ENCODE peak calls at places on chromosome 13, in nine cellular contexts. K is uterus, M is Peyer's patch, A is neural progenitor cell, P is heart left ventricle, T is psoas muscle, X is OCI-LY7, Z is mesenchymal stem cell, Y is MM.1S. D is an unnamed sample.

GRCh38 chr13:49561064-49561410 is 24.3 kb downstream of the RCBTB1 start:
- DNase-seq in K (peak), M (no peak), A (no peak), P (peak), T (no peak), X (no peak), Z (peak), Y (no peak), D (no peak)

GRCh38 chr13:42355118-42355840 is 83.3 kb downstream of the AKAP11 start:
- DNase-seq in K (no peak), M (no peak), A (peak), P (no peak), T (no peak), X (no peak), Z (no peak), Y (no peak), D (no peak)

GRCh38 chr13:23610966-23611486 is 40.8 kb downstream of the TNFRSF19 start:
- DNase-seq in K (no peak), M (no peak), A (no peak), P (no peak), T (no peak), X (no peak), Z (no peak), Y (no peak), D (no peak)

GRCh38 chr13:24251525-24251924 is 57.9 kb upstream of the C1QTNF9 start:
- DNase-seq in K (no peak), M (peak), A (no peak), P (no peak), T (no peak), X (no peak), Z (no peak), Y (no peak), D (no peak)

GRCh38 chr13:30576528-30576927 is 41.2 kb upstream of the USPL1 start:
- DNase-seq in K (no peak), M (no peak), A (no peak), P (peak), T (no peak), X (no peak), Z (peak), Y (no peak), D (no peak)

GRCh38 chr13:76016799-76017198 is 380.7 kb downstream of the LMO7 start:
- DNase-seq in K (no peak), M (no peak), A (peak), P (no peak), T (no peak), X (peak), Z (no peak), Y (peak), D (peak)

GRCh38 chr13:99689955-99690354 is 188.7 kb downstream of the TM9SF2 start:
- DNase-seq in K (no peak), M (no peak), A (peak), P (no peak), T (no peak), X (no peak), Z (no peak), Y (no peak), D (no peak)

GRCh38 chr13:106493569-106493968 is 41.9 kb downstream of the EFNB2 start:
- DNase-seq in K (no peak), M (no peak), A (no peak), P (no peak), T (peak), X (no peak), Z (no peak), Y (no peak), D (no peak)

GRCh38 chr13:37656247-37656940 is 57.8 kb upstream of the POSTN start:
- DNase-seq in K (no peak), M (no peak), A (no peak), P (no peak), T (no peak), X (no peak), Z (peak), Y (no peak), D (no peak)

GRCh38 chr13:46683879-46684278 is 113.1 kb downstream of the ESD start:
- DNase-seq in K (no peak), M (no peak), A (no peak), P (no peak), T (no peak), X (no peak), Z (peak), Y (no peak), D (no peak)

GRCh38 chr13:24997367-24997967 is 98.5 kb upstream of the PABPC3 start:
- DNase-seq in K (no peak), M (peak), A (peak), P (no peak), T (no peak), X (peak), Z (peak), Y (peak), D (no peak)

GRCh38 chr13:34070006-34070405 is 252.1 kb downstream of the RFC3 start:
- DNase-seq in K (no peak), M (no peak), A (no peak), P (no peak), T (no peak), X (no peak), Z (no peak), Y (no peak), D (no peak)

GRCh38 chr13:48977973-48978372 is 2.3 kb downstream of the FNDC3A start:
- DNase-seq in K (no peak), M (no peak), A (no peak), P (no peak), T (no peak), X (peak), Z (no peak), Y (no peak), D (no peak)

GRCh38 chr13:106373304-106373988 is 162.0 kb downstream of the EFNB2 start:
- DNase-seq in K (no peak), M (no peak), A (no peak), P (no peak), T (no peak), X (peak), Z (peak), Y (no peak), D (no peak)

GRCh38 chr13:60335531-60335930 is 61.5 kb upstream of the TDRD3 start:
- DNase-seq in K (no peak), M (no peak), A (peak), P (no peak), T (no peak), X (peak), Z (peak), Y (no peak), D (no peak)

GRCh38 chr13:85333511-85333910 is 465.7 kb downstream of the SLITRK6 start:
- DNase-seq in K (no peak), M (no peak), A (no peak), P (no peak), T (no peak), X (no peak), Z (no peak), Y (no peak), D (no peak)

GRCh38 chr13:45331981-45332830 is 8.8 kb downstream of the TPT1 start:
- DNase-seq in K (no peak), M (no peak), A (no peak), P (peak), T (no peak), X (no peak), Z (peak), Y (no peak), D (no peak)

GRCh38 chr13:47426126-47426849 is 529.4 kb upstream of the HTR2A start:
- DNase-seq in K (no peak), M (no peak), A (no peak), P (peak), T (no peak), X (no peak), Z (peak), Y (no peak), D (no peak)

GRCh38 chr13:75788494-75788991 is 152.4 kb downstream of the LMO7 start:
- DNase-seq in K (no peak), M (no peak), A (no peak), P (peak), T (peak), X (no peak), Z (peak), Y (no peak), D (no peak)

GRCh38 chr13:90696656-90697055 is 650.8 kb upstream of the MIR17HG start:
- DNase-seq in K (no peak), M (no peak), A (no peak), P (no peak), T (no peak), X (no peak), Z (peak), Y (no peak), D (no peak)

GRCh38 chr13:73429691-73430090 is 370.9 kb downstream of the KLF5 start:
- DNase-seq in K (no peak), M (no peak), A (no peak), P (no peak), T (no peak), X (no peak), Z (peak), Y (no peak), D (no peak)

GRCh38 chr13:73428137-73428536 is 369.3 kb downstream of the KLF5 start:
- DNase-seq in K (no peak), M (no peak), A (no peak), P (no peak), T (no peak), X (no peak), Z (peak), Y (no peak), D (no peak)

GRCh38 chr13:73422973-73423372 is 364.2 kb downstream of the KLF5 start:
- DNase-seq in K (no peak), M (no peak), A (no peak), P (no peak), T (no peak), X (no peak), Z (no peak), Y (no peak), D (no peak)

GRCh38 chr13:73433893-73434292 is 375.1 kb downstream of the KLF5 start:
- DNase-seq in K (no peak), M (no peak), A (no peak), P (no peak), T (no peak), X (no peak), Z (no peak), Y (no peak), D (no peak)

DNA sequence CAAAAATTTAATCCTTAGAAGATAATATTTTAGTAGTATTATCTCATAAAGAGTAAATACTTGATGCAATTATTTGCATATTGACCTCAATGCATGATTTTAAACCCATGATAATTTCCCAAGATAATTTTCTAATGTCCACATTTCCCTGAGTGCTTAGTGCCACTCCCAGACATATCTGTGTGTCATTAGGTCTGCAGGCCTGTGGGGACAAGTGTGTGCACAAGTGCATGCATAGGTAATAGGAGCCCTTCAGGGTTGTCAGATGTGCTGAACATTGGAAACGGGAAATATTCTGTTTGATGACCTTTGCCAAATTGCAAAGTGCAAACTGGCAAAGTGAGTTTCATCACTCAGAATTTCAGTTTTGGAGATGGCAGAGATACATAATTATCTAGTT is 369.9 kb downstream of the KLF5 start:
- DNase-seq in K (no peak), M (no peak), A (no peak), P (no peak), T (no peak), X (no peak), Z (no peak), Y (no peak), D (no peak)
- H3K27ac ChIP-seq in K (no peak), M (no peak), A (no peak), P (no peak), T (no peak), X (no peak), Z (no peak), Y (no peak), D (no peak)

GRCh38 chr13:110125613-110126272 is 181.2 kb downstream of the COL4A1 start:
- DNase-seq in K (no peak), M (no peak), A (no peak), P (no peak), T (no peak), X (no peak), Z (peak), Y (no peak), D (no peak)
- H3K27ac ChIP-seq in K (peak), M (peak), A (peak), P (peak), T (peak), X (no peak), Z (peak), Y (no peak), D (peak)

GRCh38 chr13:109881961-109882558 is 95.7 kb upstream of the IRS2 start:
- DNase-seq in K (no peak), M (no peak), A (no peak), P (no peak), T (no peak), X (no peak), Z (no peak), Y (no peak), D (no peak)

GRCh38 chr13:109885235-109885634 is 98.9 kb upstream of the IRS2 start:
- DNase-seq in K (no peak), M (no peak), A (no peak), P (no peak), T (no peak), X (no peak), Z (no peak), Y (no peak), D (no peak)

GRCh38 chr13:109881347-109881725 is 95.0 kb upstream of the IRS2 start:
- DNase-seq in K (no peak), M (no peak), A (no peak), P (no peak), T (no peak), X (no peak), Z (no peak), Y (no peak), D (no peak)

GRCh38 chr13:109884462-109884861 is 98.1 kb upstream of the IRS2 start:
- DNase-seq in K (no peak), M (no peak), A (no peak), P (no peak), T (no peak), X (no peak), Z (no peak), Y (no peak), D (no peak)

DNA sequence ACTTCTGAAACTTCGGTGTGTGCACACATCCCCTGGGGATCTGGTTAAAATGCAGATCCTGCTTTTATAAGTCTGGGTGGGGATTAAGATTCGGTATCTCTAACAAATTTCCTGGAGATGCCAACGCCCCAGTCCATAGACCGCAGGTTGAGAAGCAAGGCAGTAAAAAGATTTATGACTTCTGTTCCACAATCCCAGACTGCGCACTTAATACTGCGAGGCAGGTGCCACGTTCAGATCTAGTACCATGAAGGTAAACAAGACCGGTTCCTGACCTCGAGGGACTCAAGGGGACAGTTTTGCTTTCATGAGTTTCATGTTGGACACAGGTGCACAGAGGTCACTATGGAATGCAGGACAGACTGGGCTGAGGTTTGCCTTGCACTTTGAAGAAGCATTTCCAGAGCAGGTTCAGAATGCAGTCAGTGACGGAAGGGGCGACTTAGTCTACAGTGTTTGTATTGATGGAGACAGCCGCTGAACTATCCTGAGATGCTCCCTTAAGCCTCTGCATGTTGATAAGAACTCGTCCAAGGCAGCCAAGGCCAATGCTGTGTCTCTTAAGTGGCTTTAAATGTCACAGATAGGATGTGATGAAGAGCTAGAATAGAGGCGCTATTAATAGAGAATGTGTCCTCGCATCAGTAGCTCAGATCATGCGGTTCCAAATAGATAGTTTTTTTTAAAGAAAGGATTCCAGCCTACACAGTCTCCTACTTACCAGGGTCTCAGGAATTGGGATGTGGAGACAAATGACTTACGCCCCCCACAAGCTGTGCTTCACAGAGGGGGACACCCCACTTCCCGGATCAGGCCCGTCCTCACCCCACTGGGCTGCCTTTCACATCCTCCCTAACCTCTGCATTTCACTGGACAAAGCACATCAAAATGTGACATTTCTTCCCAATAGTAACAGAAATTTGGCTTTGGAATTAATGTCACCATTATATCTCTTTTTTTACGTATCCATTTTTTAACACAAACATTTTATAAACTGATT is 97.1 kb upstream of the IRS2 start:
- DNase-seq in K (no peak), M (no peak), A (no peak), P (peak), T (no peak), X (no peak), Z (no peak), Y (no peak), D (no peak)
- H3K27ac ChIP-seq in K (no peak), M (no peak), A (no peak), P (no peak), T (no peak), X (no peak), Z (no peak), Y (no peak), D (no peak)

DNA sequence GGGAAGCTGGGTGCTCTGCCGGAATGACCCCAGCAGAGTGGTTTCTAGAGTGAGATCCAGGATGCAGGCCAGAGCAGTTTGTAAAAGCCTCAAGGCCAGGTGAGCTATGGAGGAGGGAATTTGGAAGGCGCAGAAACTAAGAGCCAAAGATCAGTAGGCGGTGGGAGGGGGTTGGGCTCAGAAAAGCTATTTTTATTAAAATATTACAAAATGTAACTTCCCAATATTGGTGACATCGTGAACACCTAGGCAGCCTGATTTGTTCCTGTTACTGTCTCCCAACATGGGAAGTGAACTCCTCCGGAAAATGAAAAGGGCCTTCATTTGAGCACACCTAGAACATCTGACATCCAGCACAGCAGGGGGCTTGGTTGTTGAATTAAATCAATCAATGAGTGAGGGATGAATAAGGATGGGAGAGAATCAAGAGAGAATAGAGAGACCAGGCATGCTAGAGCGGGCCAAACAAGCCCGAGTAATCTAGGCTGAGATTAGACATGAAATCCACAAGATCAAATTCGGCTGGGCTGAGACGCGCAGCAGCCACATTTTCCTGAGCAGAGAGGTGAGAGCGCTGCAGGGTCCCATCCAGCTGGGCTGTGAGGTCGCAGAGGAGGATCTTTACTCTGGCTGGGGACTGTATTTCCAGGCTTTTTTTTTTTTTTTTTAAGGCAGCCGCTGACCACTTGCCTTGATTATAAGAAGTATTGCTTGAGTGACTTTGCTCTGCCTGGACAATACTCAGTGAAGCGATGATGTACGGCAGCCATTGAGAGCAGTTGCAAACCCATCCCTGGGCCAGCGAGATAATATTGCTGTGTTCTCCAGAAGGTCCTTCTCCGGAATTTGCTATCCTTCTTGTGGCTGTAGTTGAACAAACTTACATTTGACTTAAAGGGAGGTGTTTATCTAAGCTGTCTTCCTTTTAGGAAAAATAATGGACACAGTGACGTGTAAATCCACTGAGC is 178.0 kb upstream of the KL start:
- DNase-seq in K (no peak), M (no peak), A (peak), P (no peak), T (no peak), X (no peak), Z (no peak), Y (no peak), D (no peak)
- H3K27ac ChIP-seq in K (no peak), M (peak), A (no peak), P (no peak), T (no peak), X (no peak), Z (no peak), Y (peak), D (no peak)

D was measured in substantia nigra.